ENCODE peak calls at places on chromosomes 5 and 9, in nine cellular contexts. One of them, this sample, is unnamed.

GRCh38 chr9:1210954-1211353 is 160.8 kb downstream of the DMRT2 start:
- DNase-seq in AG10803: peak
- DNase-seq in fibroblast of lung: no peak
- DNase-seq in Peyer's patch: no peak
- DNase-seq in cardiac fibroblast: no peak
- DNase-seq in kidney epithelial cell: no peak
- DNase-seq in tibial artery: no peak
- DNase-seq in AG09309: no peak
- DNase-seq in AG04450: no peak
- DNase-seq in this sample: no peak

GRCh38 chr9:86660146-86660545 is 287.2 kb downstream of the GAS1 start:
- DNase-seq in AG10803: peak
- DNase-seq in fibroblast of lung: peak
- DNase-seq in Peyer's patch: no peak
- DNase-seq in cardiac fibroblast: peak
- DNase-seq in kidney epithelial cell: peak
- DNase-seq in tibial artery: no peak
- DNase-seq in AG09309: peak
- DNase-seq in AG04450: peak
- DNase-seq in this sample: no peak

GRCh38 chr5:56124885-56125250 is 108.3 kb downstream of the ANKRD55 start:
- DNase-seq in AG10803: peak
- DNase-seq in fibroblast of lung: no peak
- DNase-seq in Peyer's patch: no peak
- DNase-seq in cardiac fibroblast: no peak
- DNase-seq in kidney epithelial cell: no peak
- DNase-seq in tibial artery: no peak
- DNase-seq in AG09309: no peak
- DNase-seq in AG04450: no peak
- DNase-seq in this sample: no peak

GRCh38 chr5:178464431-178465048 is 125.7 kb downstream of the COL23A1 start:
- DNase-seq in AG10803: no peak
- DNase-seq in fibroblast of lung: no peak
- DNase-seq in Peyer's patch: no peak
- DNase-seq in cardiac fibroblast: no peak
- DNase-seq in kidney epithelial cell: no peak
- DNase-seq in tibial artery: no peak
- DNase-seq in AG09309: no peak
- DNase-seq in AG04450: no peak
- DNase-seq in this sample: no peak

GRCh38 chr9:68999393-69000105 is 14.4 kb downstream of the PRKACG start:
- DNase-seq in AG10803: peak
- DNase-seq in fibroblast of lung: peak
- DNase-seq in Peyer's patch: peak
- DNase-seq in cardiac fibroblast: peak
- DNase-seq in kidney epithelial cell: peak
- DNase-seq in tibial artery: peak
- DNase-seq in AG09309: peak
- DNase-seq in AG04450: peak
- DNase-seq in this sample: peak

GRCh38 chr9:95689669-95690068 is 172.9 kb upstream of the PTCH1 start:
- DNase-seq in AG10803: no peak
- DNase-seq in fibroblast of lung: no peak
- DNase-seq in Peyer's patch: no peak
- DNase-seq in cardiac fibroblast: no peak
- DNase-seq in kidney epithelial cell: no peak
- DNase-seq in tibial artery: no peak
- DNase-seq in AG09309: no peak
- DNase-seq in AG04450: no peak
- DNase-seq in this sample: no peak

GRCh38 chr5:162434311-162434710 is 366.7 kb downstream of the GABRG2 start:
- DNase-seq in AG10803: no peak
- DNase-seq in fibroblast of lung: no peak
- DNase-seq in Peyer's patch: no peak
- DNase-seq in cardiac fibroblast: peak
- DNase-seq in kidney epithelial cell: peak
- DNase-seq in tibial artery: no peak
- DNase-seq in AG09309: no peak
- DNase-seq in AG04450: no peak
- DNase-seq in this sample: no peak

GRCh38 chr5:170333161-170333909 is 35.8 kb upstream of the LCP2 start:
- DNase-seq in AG10803: no peak
- DNase-seq in fibroblast of lung: no peak
- DNase-seq in Peyer's patch: peak
- DNase-seq in cardiac fibroblast: no peak
- DNase-seq in kidney epithelial cell: no peak
- DNase-seq in tibial artery: no peak
- DNase-seq in AG09309: no peak
- DNase-seq in AG04450: no peak
- DNase-seq in this sample: peak

GRCh38 chr5:157290981-157291711 is 25.2 kb downstream of the CYFIP2 start:
- DNase-seq in AG10803: no peak
- DNase-seq in fibroblast of lung: peak
- DNase-seq in Peyer's patch: peak
- DNase-seq in cardiac fibroblast: peak
- DNase-seq in kidney epithelial cell: peak
- DNase-seq in tibial artery: no peak
- DNase-seq in AG09309: no peak
- DNase-seq in AG04450: no peak
- DNase-seq in this sample: peak

GRCh38 chr5:157290156-157290980 is 24.4 kb downstream of the CYFIP2 start:
- DNase-seq in AG10803: peak
- DNase-seq in fibroblast of lung: peak
- DNase-seq in Peyer's patch: no peak
- DNase-seq in cardiac fibroblast: peak
- DNase-seq in kidney epithelial cell: peak
- DNase-seq in tibial artery: no peak
- DNase-seq in AG09309: peak
- DNase-seq in AG04450: no peak
- DNase-seq in this sample: no peak

GRCh38 chr5:157292599-157292998 is 26.7 kb downstream of the CYFIP2 start:
- DNase-seq in AG10803: peak
- DNase-seq in fibroblast of lung: no peak
- DNase-seq in Peyer's patch: no peak
- DNase-seq in cardiac fibroblast: peak
- DNase-seq in kidney epithelial cell: no peak
- DNase-seq in tibial artery: no peak
- DNase-seq in AG09309: no peak
- DNase-seq in AG04450: no peak
- DNase-seq in this sample: no peak

GRCh38 chr5:157295247-157295646 is 29.3 kb downstream of the CYFIP2 start:
- DNase-seq in AG10803: no peak
- DNase-seq in fibroblast of lung: no peak
- DNase-seq in Peyer's patch: no peak
- DNase-seq in cardiac fibroblast: no peak
- DNase-seq in kidney epithelial cell: no peak
- DNase-seq in tibial artery: no peak
- DNase-seq in AG09309: no peak
- DNase-seq in AG04450: no peak
- DNase-seq in this sample: no peak

GRCh38 chr5:157294692-157295091 is 28.8 kb downstream of the CYFIP2 start:
- DNase-seq in AG10803: no peak
- DNase-seq in fibroblast of lung: no peak
- DNase-seq in Peyer's patch: no peak
- DNase-seq in cardiac fibroblast: no peak
- DNase-seq in kidney epithelial cell: no peak
- DNase-seq in tibial artery: no peak
- DNase-seq in AG09309: no peak
- DNase-seq in AG04450: no peak
- DNase-seq in this sample: no peak
- TF ChIP-seq CTCF in AG10803: no peak
- TF ChIP-seq CTCF in fibroblast of lung: no peak
- TF ChIP-seq CTCF in Peyer's patch: no peak
- TF ChIP-seq CTCF in cardiac fibroblast: no peak
- TF ChIP-seq CTCF in kidney epithelial cell: no peak
- TF ChIP-seq CTCF in tibial artery: no peak
- TF ChIP-seq CTCF in AG09309: no peak
- TF ChIP-seq CTCF in AG04450: no peak
- TF ChIP-seq CTCF in this sample: no peak

DNA sequence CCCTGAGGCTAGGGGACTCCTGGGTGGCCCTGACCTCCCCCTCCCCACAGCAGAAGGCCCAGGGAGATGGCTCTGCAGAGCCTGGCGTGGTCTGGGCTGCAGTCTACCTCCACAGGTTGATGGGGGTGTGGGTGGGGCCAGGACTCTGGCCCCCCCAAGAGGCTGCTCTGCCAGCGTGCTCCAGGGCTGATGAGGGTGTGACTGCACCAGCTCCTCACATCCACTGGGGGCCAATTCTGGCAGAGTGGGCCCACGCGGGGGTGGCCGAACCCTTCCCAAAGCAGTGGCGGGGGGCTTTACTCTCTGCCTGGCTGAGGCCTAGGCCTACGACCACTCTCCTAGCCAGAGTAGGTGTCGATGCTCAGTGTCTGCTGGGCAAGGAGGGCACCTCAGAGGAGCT is 28.0 kb upstream of the UBAC1 start:
- DNase-seq in AG10803: no peak
- DNase-seq in fibroblast of lung: no peak
- DNase-seq in Peyer's patch: no peak
- DNase-seq in cardiac fibroblast: no peak
- DNase-seq in kidney epithelial cell: no peak
- DNase-seq in tibial artery: no peak
- DNase-seq in AG09309: no peak
- DNase-seq in AG04450: no peak
- DNase-seq in this sample: no peak
- TF ChIP-seq CTCF in AG10803: no peak
- TF ChIP-seq CTCF in fibroblast of lung: no peak
- TF ChIP-seq CTCF in Peyer's patch: no peak
- TF ChIP-seq CTCF in cardiac fibroblast: no peak
- TF ChIP-seq CTCF in kidney epithelial cell: no peak
- TF ChIP-seq CTCF in tibial artery: no peak
- TF ChIP-seq CTCF in AG09309: no peak
- TF ChIP-seq CTCF in AG04450: no peak
- TF ChIP-seq CTCF in this sample: no peak

GRCh38 chr5:176648467-176649194 is 1.3 kb downstream of the TSPAN17 start:
- DNase-seq in AG10803: no peak
- DNase-seq in fibroblast of lung: no peak
- DNase-seq in Peyer's patch: no peak
- DNase-seq in cardiac fibroblast: no peak
- DNase-seq in kidney epithelial cell: no peak
- DNase-seq in tibial artery: no peak
- DNase-seq in AG09309: no peak
- DNase-seq in AG04450: no peak
- DNase-seq in this sample: no peak

GRCh38 chr5:176647870-176648466 is 684 bp downstream of the TSPAN17 start:
- DNase-seq in AG10803: no peak
- DNase-seq in fibroblast of lung: peak
- DNase-seq in Peyer's patch: peak
- DNase-seq in cardiac fibroblast: no peak
- DNase-seq in kidney epithelial cell: no peak
- DNase-seq in tibial artery: peak
- DNase-seq in AG09309: no peak
- DNase-seq in AG04450: no peak
- DNase-seq in this sample: no peak

GRCh38 chr5:176646707-176647029 is 616 bp upstream of the TSPAN17 start:
- DNase-seq in AG10803: no peak
- DNase-seq in fibroblast of lung: no peak
- DNase-seq in Peyer's patch: no peak
- DNase-seq in cardiac fibroblast: no peak
- DNase-seq in kidney epithelial cell: no peak
- DNase-seq in tibial artery: no peak
- DNase-seq in AG09309: no peak
- DNase-seq in AG04450: no peak
- DNase-seq in this sample: no peak

GRCh38 chr5:176646049-176646706 is 1.1 kb upstream of the TSPAN17 start:
- DNase-seq in AG10803: no peak
- DNase-seq in fibroblast of lung: no peak
- DNase-seq in Peyer's patch: no peak
- DNase-seq in cardiac fibroblast: no peak
- DNase-seq in kidney epithelial cell: no peak
- DNase-seq in tibial artery: no peak
- DNase-seq in AG09309: no peak
- DNase-seq in AG04450: no peak
- DNase-seq in this sample: no peak

DNA sequence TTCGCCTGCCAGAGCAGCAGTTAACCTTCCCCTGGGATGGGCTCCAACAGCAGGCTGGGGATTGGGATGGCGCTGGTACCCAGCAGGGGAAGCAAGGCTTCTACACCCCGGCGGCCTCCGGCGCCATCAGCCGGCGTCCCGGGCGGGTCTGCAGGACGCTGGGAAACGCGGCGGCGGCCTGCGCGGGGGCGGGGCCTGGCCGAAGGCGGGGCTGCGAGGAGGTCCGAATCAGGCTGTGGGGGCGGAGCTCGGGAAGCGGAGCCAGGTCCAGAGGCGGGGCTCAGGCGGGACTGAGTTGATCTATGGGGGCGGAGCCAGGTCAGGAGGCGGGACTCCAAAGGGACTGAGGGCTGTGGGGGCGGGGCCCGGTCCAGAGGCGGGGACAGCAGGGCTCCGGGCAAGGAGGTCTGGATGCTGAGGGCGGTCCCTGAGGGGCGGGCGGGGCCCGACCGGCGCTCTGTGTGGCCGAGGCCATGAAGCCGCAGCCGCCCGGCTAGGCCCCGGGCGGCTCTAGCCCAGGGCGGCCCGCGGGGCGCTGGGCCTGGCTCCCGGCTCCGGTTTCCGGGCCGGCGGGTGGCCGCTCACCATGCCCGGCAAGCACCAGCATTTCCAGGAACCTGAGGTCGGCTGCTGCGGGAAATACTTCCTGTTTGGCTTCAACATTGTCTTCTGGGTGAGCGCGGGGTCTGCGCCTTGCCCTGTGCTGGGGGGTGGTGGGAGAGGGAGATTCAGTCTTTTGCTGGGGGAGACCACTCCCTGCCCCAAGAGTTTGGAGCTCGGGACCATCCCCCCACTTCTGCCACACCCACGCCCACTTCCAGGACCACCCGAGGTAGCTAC is at the start of gene TSPAN17:
- DNase-seq in AG10803: peak
- DNase-seq in fibroblast of lung: peak
- DNase-seq in Peyer's patch: peak
- DNase-seq in cardiac fibroblast: peak
- DNase-seq in kidney epithelial cell: peak
- DNase-seq in tibial artery: peak
- DNase-seq in AG09309: peak
- DNase-seq in AG04450: peak
- DNase-seq in this sample: peak
- TF ChIP-seq CTCF in AG10803: peak
- TF ChIP-seq CTCF in fibroblast of lung: peak
- TF ChIP-seq CTCF in Peyer's patch: no peak
- TF ChIP-seq CTCF in cardiac fibroblast: no peak
- TF ChIP-seq CTCF in kidney epithelial cell: no peak
- TF ChIP-seq CTCF in tibial artery: no peak
- TF ChIP-seq CTCF in AG09309: peak
- TF ChIP-seq CTCF in AG04450: peak
- TF ChIP-seq CTCF in this sample: no peak

GRCh38 chr9:71980266-71981018 is 69.0 kb downstream of the C9orf85 start:
- DNase-seq in AG10803: no peak
- DNase-seq in fibroblast of lung: no peak
- DNase-seq in Peyer's patch: no peak
- DNase-seq in cardiac fibroblast: no peak
- DNase-seq in kidney epithelial cell: no peak
- DNase-seq in tibial artery: no peak
- DNase-seq in AG09309: no peak
- DNase-seq in AG04450: no peak
- DNase-seq in this sample: no peak

GRCh38 chr9:71977003-71977402 is 65.6 kb downstream of the C9orf85 start:
- DNase-seq in AG10803: no peak
- DNase-seq in fibroblast of lung: no peak
- DNase-seq in Peyer's patch: no peak
- DNase-seq in cardiac fibroblast: no peak
- DNase-seq in kidney epithelial cell: no peak
- DNase-seq in tibial artery: no peak
- DNase-seq in AG09309: no peak
- DNase-seq in AG04450: no peak
- DNase-seq in this sample: no peak

DNA sequence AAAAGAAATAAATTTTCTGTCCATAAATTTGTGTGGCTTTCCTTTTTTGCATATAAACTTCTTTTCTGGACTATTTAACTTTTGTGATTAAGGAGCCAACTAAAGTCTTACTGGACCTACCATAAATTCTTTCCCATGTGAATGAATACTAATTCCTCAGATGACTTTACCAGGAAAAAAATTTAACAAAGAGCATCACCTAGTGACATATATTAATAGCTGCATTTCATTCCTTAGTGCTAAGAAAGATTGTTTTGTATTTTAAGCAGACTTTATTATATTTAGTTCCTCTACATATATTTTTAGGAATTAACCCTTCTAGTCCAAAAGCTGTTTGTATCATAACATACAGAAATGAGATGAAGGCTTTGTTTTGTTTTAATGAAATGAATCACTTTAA is 64.4 kb downstream of the C9orf85 start:
- DNase-seq in AG10803: peak
- DNase-seq in fibroblast of lung: peak
- DNase-seq in Peyer's patch: no peak
- DNase-seq in cardiac fibroblast: peak
- DNase-seq in kidney epithelial cell: no peak
- DNase-seq in tibial artery: no peak
- DNase-seq in AG09309: peak
- DNase-seq in AG04450: no peak
- DNase-seq in this sample: no peak
- TF ChIP-seq CTCF in AG10803: peak
- TF ChIP-seq CTCF in fibroblast of lung: no peak
- TF ChIP-seq CTCF in Peyer's patch: peak
- TF ChIP-seq CTCF in cardiac fibroblast: peak
- TF ChIP-seq CTCF in kidney epithelial cell: no peak
- TF ChIP-seq CTCF in tibial artery: no peak
- TF ChIP-seq CTCF in AG09309: peak
- TF ChIP-seq CTCF in AG04450: peak
- TF ChIP-seq CTCF in this sample: no peak

This sample was measured in CD14-positive monocyte.